ENCODE peak calls at places on chromosomes 6 and 20, in six cellular contexts. One of them, this sample, is unnamed.

GRCh38 chr20:24779886-24780285 is 169.2 kb upstream of the CST7 start:
- DNase-seq in natural killer cell: peak; percentile 9
- DNase-seq in Caco-2: peak; percentile 20
- DNase-seq in fibroblast of villous mesenchyme: no peak
- DNase-seq in prostate gland: no peak
- DNase-seq in GM20000: no peak
- DNase-seq in this sample: peak; percentile 40

GRCh38 chr6:170290306-170291128 is at the start of gene DLL1:
- DNase-seq in natural killer cell: no peak
- DNase-seq in Caco-2: peak; percentile 61
- DNase-seq in fibroblast of villous mesenchyme: peak; percentile 55
- DNase-seq in prostate gland: peak; percentile 48
- DNase-seq in GM20000: peak; percentile 67
- DNase-seq in this sample: peak; percentile 43

GRCh38 chr6:37700266-37700973 is 2.7 kb upstream of the MDGA1 start:
- DNase-seq in natural killer cell: no peak
- DNase-seq in Caco-2: no peak
- DNase-seq in fibroblast of villous mesenchyme: no peak
- DNase-seq in prostate gland: no peak
- DNase-seq in GM20000: no peak
- DNase-seq in this sample: no peak

GRCh38 chr20:16548073-16548672 is 25.1 kb downstream of the KIF16B start:
- DNase-seq in natural killer cell: no peak
- DNase-seq in Caco-2: no peak
- DNase-seq in fibroblast of villous mesenchyme: no peak
- DNase-seq in prostate gland: no peak
- DNase-seq in GM20000: no peak
- DNase-seq in this sample: no peak

GRCh38 chr6:64479134-64479533 is 843.5 kb downstream of the PHF3 start:
- DNase-seq in natural killer cell: no peak
- DNase-seq in Caco-2: no peak
- DNase-seq in fibroblast of villous mesenchyme: no peak
- DNase-seq in prostate gland: no peak
- DNase-seq in GM20000: no peak
- DNase-seq in this sample: no peak

GRCh38 chr20:48733296-48733790 is 94.5 kb downstream of the PREX1 start:
- DNase-seq in natural killer cell: no peak
- DNase-seq in Caco-2: no peak
- DNase-seq in fibroblast of villous mesenchyme: no peak
- DNase-seq in prostate gland: no peak
- DNase-seq in GM20000: no peak
- DNase-seq in this sample: no peak

GRCh38 chr6:42239736-42240375 is 22.2 kb upstream of the MRPS10 start:
- DNase-seq in natural killer cell: no peak
- DNase-seq in Caco-2: no peak
- DNase-seq in fibroblast of villous mesenchyme: peak; percentile 34
- DNase-seq in prostate gland: no peak
- DNase-seq in GM20000: no peak
- DNase-seq in this sample: no peak

GRCh38 chr6:160170018-160170680 is 48.5 kb downstream of the SLC22A1 start:
- DNase-seq in natural killer cell: no peak
- DNase-seq in Caco-2: no peak
- DNase-seq in fibroblast of villous mesenchyme: no peak
- DNase-seq in prostate gland: no peak
- DNase-seq in GM20000: no peak
- DNase-seq in this sample: no peak

GRCh38 chr20:41862023-41862422 is 243.8 kb upstream of the CHD6 start:
- DNase-seq in natural killer cell: no peak
- DNase-seq in Caco-2: no peak
- DNase-seq in fibroblast of villous mesenchyme: no peak
- DNase-seq in prostate gland: no peak
- DNase-seq in GM20000: no peak
- DNase-seq in this sample: no peak

GRCh38 chr6:148761532-148761951 is 14.7 kb downstream of the UST start:
- DNase-seq in natural killer cell: peak; percentile 62
- DNase-seq in Caco-2: no peak
- DNase-seq in fibroblast of villous mesenchyme: no peak
- DNase-seq in prostate gland: no peak
- DNase-seq in GM20000: no peak
- DNase-seq in this sample: no peak

GRCh38 chr6:79077680-79078056 is 386 bp downstream of the PHIP start:
- DNase-seq in natural killer cell: no peak
- DNase-seq in Caco-2: peak; percentile 68
- DNase-seq in fibroblast of villous mesenchyme: no peak
- DNase-seq in prostate gland: no peak
- DNase-seq in GM20000: peak; percentile 72
- DNase-seq in this sample: peak; percentile 71

GRCh38 chr6:71364910-71365542 is 76.4 kb downstream of the OGFRL1 start:
- DNase-seq in natural killer cell: no peak
- DNase-seq in Caco-2: no peak
- DNase-seq in fibroblast of villous mesenchyme: no peak
- DNase-seq in prostate gland: no peak
- DNase-seq in GM20000: no peak
- DNase-seq in this sample: no peak

GRCh38 chr6:72938104-72938503 is 287.2 kb downstream of the KHDC1L start:
- DNase-seq in natural killer cell: no peak
- DNase-seq in Caco-2: no peak
- DNase-seq in fibroblast of villous mesenchyme: no peak
- DNase-seq in prostate gland: no peak
- DNase-seq in GM20000: no peak
- DNase-seq in this sample: no peak

GRCh38 chr20:41534842-41535241 is 83.3 kb downstream of the CHD6 start:
- DNase-seq in natural killer cell: no peak
- DNase-seq in Caco-2: no peak
- DNase-seq in fibroblast of villous mesenchyme: no peak
- DNase-seq in prostate gland: no peak
- DNase-seq in GM20000: no peak
- DNase-seq in this sample: no peak

GRCh38 chr6:156560476-156560875 is 216.7 kb upstream of the ARID1B start:
- DNase-seq in natural killer cell: no peak
- DNase-seq in Caco-2: no peak
- DNase-seq in fibroblast of villous mesenchyme: no peak
- DNase-seq in prostate gland: no peak
- DNase-seq in GM20000: no peak
- DNase-seq in this sample: no peak

GRCh38 chr20:33578510-33578909 is 83.6 kb upstream of the C20orf144 start:
- DNase-seq in natural killer cell: no peak
- DNase-seq in Caco-2: no peak
- DNase-seq in fibroblast of villous mesenchyme: peak; percentile 37
- DNase-seq in prostate gland: no peak
- DNase-seq in GM20000: no peak
- DNase-seq in this sample: no peak

GRCh38 chr6:3162067-3162497 is 4.7 kb upstream of the TUBB2A start:
- DNase-seq in natural killer cell: no peak
- DNase-seq in Caco-2: no peak
- DNase-seq in fibroblast of villous mesenchyme: peak; percentile 19
- DNase-seq in prostate gland: no peak
- DNase-seq in GM20000: no peak
- DNase-seq in this sample: no peak

GRCh38 chr20:56843386-56843785 is 214.3 kb downstream of the TFAP2C start:
- DNase-seq in natural killer cell: no peak
- DNase-seq in Caco-2: no peak
- DNase-seq in fibroblast of villous mesenchyme: no peak
- DNase-seq in prostate gland: no peak
- DNase-seq in GM20000: no peak
- DNase-seq in this sample: no peak

GRCh38 chr6:44696686-44697085 is 309.2 kb downstream of the CDC5L start:
- DNase-seq in natural killer cell: no peak
- DNase-seq in Caco-2: no peak
- DNase-seq in fibroblast of villous mesenchyme: no peak
- DNase-seq in prostate gland: no peak
- DNase-seq in GM20000: no peak
- DNase-seq in this sample: no peak

GRCh38 chr6:5249451-5250122 is 11.2 kb downstream of the LYRM4 start:
- DNase-seq in natural killer cell: no peak
- DNase-seq in Caco-2: no peak
- DNase-seq in fibroblast of villous mesenchyme: no peak
- DNase-seq in prostate gland: no peak
- DNase-seq in GM20000: no peak
- DNase-seq in this sample: no peak

GRCh38 chr6:155461636-155462035 is 6.0 kb upstream of the NOX3 start:
- DNase-seq in natural killer cell: no peak
- DNase-seq in Caco-2: no peak
- DNase-seq in fibroblast of villous mesenchyme: peak; percentile 23
- DNase-seq in prostate gland: no peak
- DNase-seq in GM20000: no peak
- DNase-seq in this sample: no peak

GRCh38 chr6:154649723-154650122 is 83.5 kb upstream of the SCAF8 start:
- DNase-seq in natural killer cell: no peak
- DNase-seq in Caco-2: no peak
- DNase-seq in fibroblast of villous mesenchyme: no peak
- DNase-seq in prostate gland: no peak
- DNase-seq in GM20000: no peak
- DNase-seq in this sample: no peak

GRCh38 chr6:14711056-14711703 is 534.7 kb upstream of the JARID2 start:
- DNase-seq in natural killer cell: no peak
- DNase-seq in Caco-2: no peak
- DNase-seq in fibroblast of villous mesenchyme: peak; percentile 78
- DNase-seq in prostate gland: no peak
- DNase-seq in GM20000: peak; percentile 68
- DNase-seq in this sample: peak; percentile 88

GRCh38 chr6:22001336-22002027 is 295.4 kb downstream of the PRL start:
- DNase-seq in natural killer cell: no peak
- DNase-seq in Caco-2: no peak
- DNase-seq in fibroblast of villous mesenchyme: no peak
- DNase-seq in prostate gland: peak; percentile 58
- DNase-seq in GM20000: no peak
- DNase-seq in this sample: no peak

GRCh38 chr20:25586877-25587276 is 1.5 kb upstream of the NINL start:
- DNase-seq in natural killer cell: no peak
- DNase-seq in Caco-2: no peak
- DNase-seq in fibroblast of villous mesenchyme: no peak
- DNase-seq in prostate gland: no peak
- DNase-seq in GM20000: no peak
- DNase-seq in this sample: no peak

GRCh38 chr20:42260216-42260615 is 642.0 kb upstream of the CHD6 start:
- DNase-seq in natural killer cell: no peak
- DNase-seq in Caco-2: no peak
- DNase-seq in fibroblast of villous mesenchyme: no peak
- DNase-seq in prostate gland: no peak
- DNase-seq in GM20000: no peak
- DNase-seq in this sample: no peak

GRCh38 chr6:16626650-16627049 is 134.6 kb downstream of the ATXN1 start:
- DNase-seq in natural killer cell: no peak
- DNase-seq in Caco-2: no peak
- DNase-seq in fibroblast of villous mesenchyme: no peak
- DNase-seq in prostate gland: no peak
- DNase-seq in GM20000: no peak
- DNase-seq in this sample: no peak

GRCh38 chr20:50672400-50673145 is 18.8 kb downstream of the RIPOR3 start:
- DNase-seq in natural killer cell: no peak
- DNase-seq in Caco-2: no peak
- DNase-seq in fibroblast of villous mesenchyme: no peak
- DNase-seq in prostate gland: no peak
- DNase-seq in GM20000: no peak
- DNase-seq in this sample: no peak
- TF ChIP-seq CTCF in natural killer cell: no peak
- TF ChIP-seq CTCF in Caco-2: no peak
- TF ChIP-seq CTCF in fibroblast of villous mesenchyme: no peak
- TF ChIP-seq CTCF in prostate gland: no peak
- TF ChIP-seq CTCF in GM20000: no peak
- TF ChIP-seq CTCF in this sample: no peak

GRCh38 chr20:47501483-47502270 is at the start of gene NCOA3:
- DNase-seq in natural killer cell: peak; percentile 84
- DNase-seq in Caco-2: peak; percentile 100
- DNase-seq in fibroblast of villous mesenchyme: peak; percentile 93
- DNase-seq in prostate gland: peak; percentile 92
- DNase-seq in GM20000: peak; percentile 91
- DNase-seq in this sample: peak; percentile 78
- TF ChIP-seq CTCF in natural killer cell: peak; percentile 32
- TF ChIP-seq CTCF in Caco-2: peak; percentile 64
- TF ChIP-seq CTCF in fibroblast of villous mesenchyme: peak; percentile 50
- TF ChIP-seq CTCF in prostate gland: peak; percentile 80
- TF ChIP-seq CTCF in GM20000: peak; percentile 3
- TF ChIP-seq CTCF in this sample: peak; percentile 65

GRCh38 chr6:110041149-110041548 is 63.0 kb downstream of the GPR6 start:
- DNase-seq in natural killer cell: no peak
- DNase-seq in Caco-2: no peak
- DNase-seq in fibroblast of villous mesenchyme: peak; percentile 34
- DNase-seq in prostate gland: no peak
- DNase-seq in GM20000: no peak
- DNase-seq in this sample: no peak
- TF ChIP-seq CTCF in natural killer cell: no peak
- TF ChIP-seq CTCF in Caco-2: no peak
- TF ChIP-seq CTCF in fibroblast of villous mesenchyme: no peak
- TF ChIP-seq CTCF in prostate gland: no peak
- TF ChIP-seq CTCF in GM20000: no peak
- TF ChIP-seq CTCF in this sample: no peak

GRCh38 chr6:52958546-52959255 is 36.4 kb downstream of the GSTA4 start:
- DNase-seq in natural killer cell: no peak
- DNase-seq in Caco-2: no peak
- DNase-seq in fibroblast of villous mesenchyme: no peak
- DNase-seq in prostate gland: no peak
- DNase-seq in GM20000: no peak
- DNase-seq in this sample: no peak

GRCh38 chr6:52955871-52956270 is 39.2 kb downstream of the GSTA4 start:
- DNase-seq in natural killer cell: no peak
- DNase-seq in Caco-2: no peak
- DNase-seq in fibroblast of villous mesenchyme: no peak
- DNase-seq in prostate gland: no peak
- DNase-seq in GM20000: no peak
- DNase-seq in this sample: no peak

DNA sequence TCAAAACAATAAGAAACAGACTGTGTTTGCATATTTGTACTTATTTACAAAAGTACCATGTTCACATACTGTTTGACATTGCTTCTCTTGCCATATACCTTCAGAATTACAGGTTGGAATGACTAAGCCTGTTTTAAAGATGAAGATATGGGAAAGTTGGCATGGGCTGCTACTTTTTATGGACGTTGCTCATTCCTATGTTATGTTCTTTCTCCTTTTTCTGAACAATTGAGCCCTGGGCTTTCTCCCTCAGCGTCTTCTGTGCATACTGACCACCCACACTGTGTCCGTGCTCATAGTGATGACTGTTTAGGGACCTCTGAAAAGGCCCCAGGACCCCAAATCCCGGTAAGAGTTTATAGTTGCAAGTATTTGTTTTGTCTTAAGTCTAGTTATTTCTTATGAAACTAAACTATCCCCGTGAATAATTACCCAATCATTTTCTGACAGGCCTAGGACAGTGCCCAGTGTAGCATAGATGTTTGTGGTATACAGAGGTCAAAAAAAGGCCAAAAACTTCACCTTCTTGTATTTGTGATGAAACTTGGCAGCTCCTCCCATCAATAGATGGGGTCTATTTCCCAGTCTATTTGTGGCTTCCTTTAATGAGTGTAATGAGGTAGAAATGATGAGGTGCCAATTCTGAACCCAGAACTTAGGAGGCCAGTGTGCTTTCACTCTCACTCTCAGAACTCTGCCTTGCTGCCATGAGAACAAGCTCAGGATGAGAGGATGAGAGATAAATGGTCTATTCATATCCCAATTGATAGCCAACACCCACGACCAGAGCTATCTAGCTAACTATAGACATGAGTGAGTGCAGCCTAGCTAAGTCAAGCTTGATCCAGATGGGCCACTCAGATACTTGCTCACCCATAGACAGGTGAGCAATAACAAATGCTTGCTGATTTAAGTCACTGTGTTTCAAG is 40.9 kb downstream of the GSTA4 start:
- DNase-seq in natural killer cell: no peak
- DNase-seq in Caco-2: no peak
- DNase-seq in fibroblast of villous mesenchyme: peak; percentile 14
- DNase-seq in prostate gland: no peak
- DNase-seq in GM20000: no peak
- DNase-seq in this sample: no peak
- TF ChIP-seq CTCF in natural killer cell: no peak
- TF ChIP-seq CTCF in Caco-2: no peak
- TF ChIP-seq CTCF in fibroblast of villous mesenchyme: no peak
- TF ChIP-seq CTCF in prostate gland: no peak
- TF ChIP-seq CTCF in GM20000: no peak
- TF ChIP-seq CTCF in this sample: no peak

GRCh38 chr20:61785567-61785816 is 280.2 kb downstream of the TAF4 start:
- DNase-seq in natural killer cell: no peak
- DNase-seq in Caco-2: no peak
- DNase-seq in fibroblast of villous mesenchyme: no peak
- DNase-seq in prostate gland: no peak
- DNase-seq in GM20000: no peak
- DNase-seq in this sample: no peak
- TF ChIP-seq CTCF in natural killer cell: no peak
- TF ChIP-seq CTCF in Caco-2: no peak
- TF ChIP-seq CTCF in fibroblast of villous mesenchyme: no peak
- TF ChIP-seq CTCF in prostate gland: no peak
- TF ChIP-seq CTCF in GM20000: no peak
- TF ChIP-seq CTCF in this sample: no peak

This sample was measured in CD14-positive monocyte.